ENCODE peak calls at places on chromosome 6, in six cellular contexts. P is GM12878, C is HCT116, F is K562, X is H1, Y is Panc1. G is an unnamed sample.
A peak's percentile ranks its signal among the peaks of the same experiment; 100 is the strongest.

GRCh38 chr6:134065706-134066105 is 13.3 kb upstream of the SLC2A12 start:
- DNase-seq in X (no peak), F (peak; percentile 59), C (peak; percentile 32), Y (no peak), P (no peak), G (peak; percentile 24)

GRCh38 chr6:164897523-164898094 is 411.8 kb downstream of the C6orf118 start:
- DNase-seq in Y (no peak), F (no peak), P (no peak), C (no peak), X (peak; percentile 5), G (no peak)

GRCh38 chr6:159119835-159120234 is 49.4 kb upstream of the FNDC1 start:
- DNase-seq in F (no peak), Y (no peak), C (no peak), X (no peak), P (no peak), G (no peak)

GRCh38 chr6:151313060-151313459 is 73.3 kb downstream of the AKAP12 start:
- DNase-seq in P (no peak), X (no peak), C (no peak), Y (no peak), F (no peak), G (no peak)

GRCh38 chr6:18034798-18035202 is 47.4 kb upstream of the KIF13A start:
- DNase-seq in P (no peak), C (peak; percentile 12), X (no peak), Y (no peak), F (peak; percentile 51), G (no peak)

GRCh38 chr6:112773217-112773616 is 426.1 kb downstream of the RFPL4B start:
- DNase-seq in Y (no peak), P (no peak), C (no peak), F (no peak), X (no peak), G (no peak)

GRCh38 chr6:37965964-37966676 is 146.6 kb downstream of the ZFAND3 start:
- DNase-seq in F (no peak), C (no peak), P (no peak), Y (peak; percentile 30), X (no peak), G (no peak)

GRCh38 chr6:38773338-38773737 is 58.2 kb downstream of the DNAH8 start:
- DNase-seq in X (no peak), Y (peak; percentile 2), P (no peak), C (peak; percentile 47), F (peak; percentile 41), G (no peak)

GRCh38 chr6:52995913-52996685 is 1.0 kb upstream of the GSTA4 start:
- DNase-seq in X (peak; percentile 47), C (peak; percentile 76), F (no peak), Y (peak; percentile 89), P (peak; percentile 51), G (peak; percentile 20)

GRCh38 chr6:158939255-158940170 is 60.5 kb downstream of the RSPH3 start:
- DNase-seq in F (no peak), P (peak; percentile 1), X (no peak), C (no peak), Y (no peak), G (no peak)

GRCh38 chr6:170423814-170424633 is 117.5 kb downstream of the FAM120B start:
- DNase-seq in P (no peak), Y (no peak), X (no peak), C (no peak), F (no peak), G (no peak)

GRCh38 chr6:82076855-82077254 is 170.7 kb downstream of the IBTK start:
- DNase-seq in C (no peak), Y (no peak), P (no peak), F (no peak), X (no peak), G (no peak)

GRCh38 chr6:82083646-82084045 is 163.9 kb downstream of the IBTK start:
- DNase-seq in Y (no peak), X (no peak), F (no peak), P (no peak), C (no peak), G (no peak)

GRCh38 chr6:82084324-82084920 is 163.1 kb downstream of the IBTK start:
- DNase-seq in X (no peak), C (no peak), Y (no peak), P (no peak), F (no peak), G (no peak)

GRCh38 chr6:82078286-82078908 is 169.1 kb downstream of the IBTK start:
- DNase-seq in X (no peak), Y (no peak), C (no peak), F (no peak), P (no peak), G (no peak)

DNA sequence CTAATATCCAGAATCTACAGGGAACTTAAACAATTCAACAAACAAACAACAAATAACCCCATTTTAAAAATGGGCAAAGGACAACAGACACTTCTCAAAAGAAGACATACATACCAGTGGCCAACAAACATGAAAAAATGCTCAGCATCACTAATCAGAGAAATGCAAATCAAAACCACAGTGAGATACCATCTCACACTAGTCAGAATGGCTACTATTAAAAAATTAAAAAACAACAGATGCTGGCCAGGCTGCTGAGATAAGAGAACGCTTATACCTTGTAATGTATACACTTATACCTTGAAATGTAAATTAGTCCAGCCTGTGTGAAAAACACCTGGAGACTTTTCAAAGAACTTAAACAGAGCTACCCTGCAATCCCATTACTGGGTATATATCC is 166.8 kb downstream of the IBTK start:
- DNase-seq in Y (no peak), C (no peak), F (no peak), X (no peak), P (no peak), G (no peak)
- TF ChIP-seq SIN3A in Y (no peak), C (no peak), F (no peak), X (no peak), P (no peak), G (no peak)

DNA sequence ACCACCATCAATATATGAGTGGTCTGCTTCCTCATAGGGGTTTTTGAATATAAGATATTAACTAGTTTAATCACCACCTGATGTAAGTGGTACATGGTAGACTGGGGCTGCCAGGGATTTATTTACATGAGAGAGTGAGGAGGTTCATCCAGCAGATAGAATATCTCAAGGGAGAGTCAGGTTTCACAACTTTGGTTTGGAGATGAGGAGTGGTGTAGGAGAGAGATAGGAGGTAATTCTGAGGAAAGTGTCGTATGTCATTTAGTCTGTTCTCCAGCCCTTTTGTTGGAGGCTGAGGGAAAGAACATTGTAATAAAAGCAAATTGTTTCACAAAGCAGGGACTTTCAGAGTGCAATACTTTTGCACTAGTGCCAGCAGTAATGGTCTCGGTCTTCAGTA is 16.8 kb downstream of the L3MBTL3 start:
- DNase-seq in X (no peak), Y (no peak), C (no peak), P (no peak), F (no peak), G (no peak)
- TF ChIP-seq SIN3A in X (no peak), Y (no peak), C (no peak), P (no peak), F (no peak), G (no peak)

GRCh38 chr6:12803486-12803885 is 86.9 kb downstream of the PHACTR1 start:
- DNase-seq in P (no peak), C (no peak), X (no peak), F (no peak), Y (no peak), G (no peak)
- TF ChIP-seq SIN3A in P (no peak), C (no peak), X (no peak), F (no peak), Y (no peak), G (no peak)

GRCh38 chr6:168596316-168596715 is 155.3 kb downstream of the SMOC2 start:
- DNase-seq in C (no peak), X (no peak), Y (no peak), P (no peak), F (no peak), G (no peak)
- TF ChIP-seq SIN3A in C (no peak), X (no peak), Y (no peak), P (no peak), F (no peak), G (no peak)

DNA sequence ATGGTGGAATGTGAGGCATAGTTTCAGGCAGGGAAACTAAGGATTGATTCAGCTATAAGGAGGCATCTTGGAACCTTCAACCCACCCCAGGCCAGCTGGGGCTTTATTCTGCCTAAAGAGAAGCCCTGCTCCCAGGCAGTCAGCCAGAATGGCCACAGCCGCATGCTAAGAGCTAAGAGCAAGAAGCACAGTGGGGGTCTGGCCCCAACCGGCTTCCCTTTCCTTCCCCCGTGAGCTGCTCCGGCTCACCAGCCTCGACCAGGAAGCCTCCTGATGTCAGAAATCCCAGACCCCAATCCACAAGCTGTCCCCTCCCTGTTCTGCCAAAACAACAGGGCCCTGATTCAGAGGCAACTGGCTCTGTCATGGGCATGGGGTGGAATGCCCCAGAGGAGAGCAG is 7.0 kb downstream of the GRM4 start:
- DNase-seq in Y (no peak), F (no peak), P (no peak), C (no peak), X (no peak), G (no peak)
- TF ChIP-seq SIN3A in Y (no peak), F (no peak), P (no peak), C (no peak), X (no peak), G (no peak)

DNA sequence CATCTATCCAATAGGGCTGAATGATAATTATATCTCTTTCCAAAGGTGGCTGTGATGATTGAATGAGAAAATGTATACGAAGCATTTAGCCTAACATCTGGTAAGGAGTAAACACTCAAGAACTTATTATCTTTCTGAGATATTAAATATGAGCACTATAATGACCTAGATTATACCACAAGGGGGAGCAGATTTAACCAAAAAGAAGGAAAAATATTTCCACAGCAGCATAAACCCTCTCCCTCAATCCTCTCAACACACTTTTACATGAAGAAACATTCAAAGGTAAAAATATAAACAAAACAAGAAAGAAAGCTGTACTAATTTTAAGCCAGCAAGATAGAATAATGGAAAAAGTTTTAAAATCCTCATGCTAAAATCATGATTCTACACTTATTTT is 68.4 kb downstream of the SHPRH start:
- DNase-seq in F (peak; percentile 36), P (no peak), X (no peak), C (no peak), Y (no peak), G (no peak)
- TF ChIP-seq SIN3A in F (no peak), P (no peak), X (no peak), C (no peak), Y (no peak), G (no peak)

G was measured in SK-N-SH.